ENCODE peak calls at places on chromosomes 7 and 10, in seven cellular contexts. One of them, this sample, is unnamed.

GRCh38 chr7:76225379-76225778 is 23.7 kb downstream of the SRRM3 start:
- DNase-seq in activated CD4-positive, CD25-positive, alpha-beta regulatory T cell: no peak
- DNase-seq in iris pigment epithelial cell: peak
- DNase-seq in stimulated activated CD8-positive, alpha-beta memory T cell treated with anti-CD3 and anti-CD28 coated beads, Interleukin-7, amount 100 ng/mL, for 24 hours: no peak
- DNase-seq in activated T-cell treated with anti-CD3 and anti-CD28 coated beads for 1 hour: peak
- DNase-seq in DMS153: no peak
- DNase-seq in hepatic stellate cell: peak
- DNase-seq in this sample: peak

GRCh38 chr10:78972160-78972946 is 96.4 kb upstream of the ZMIZ1 start:
- DNase-seq in activated CD4-positive, CD25-positive, alpha-beta regulatory T cell: no peak
- DNase-seq in iris pigment epithelial cell: peak
- DNase-seq in stimulated activated CD8-positive, alpha-beta memory T cell treated with anti-CD3 and anti-CD28 coated beads, Interleukin-7, amount 100 ng/mL, for 24 hours: no peak
- DNase-seq in activated T-cell treated with anti-CD3 and anti-CD28 coated beads for 1 hour: no peak
- DNase-seq in DMS153: no peak
- DNase-seq in hepatic stellate cell: peak
- DNase-seq in this sample: peak

GRCh38 chr10:46224414-46224682 is 62.4 kb upstream of the ANTXRL start:
- DNase-seq in activated CD4-positive, CD25-positive, alpha-beta regulatory T cell: no peak
- DNase-seq in iris pigment epithelial cell: no peak
- DNase-seq in stimulated activated CD8-positive, alpha-beta memory T cell treated with anti-CD3 and anti-CD28 coated beads, Interleukin-7, amount 100 ng/mL, for 24 hours: no peak
- DNase-seq in activated T-cell treated with anti-CD3 and anti-CD28 coated beads for 1 hour: no peak
- DNase-seq in DMS153: no peak
- DNase-seq in hepatic stellate cell: no peak
- DNase-seq in this sample: no peak

GRCh38 chr7:159115601-159116501 is 28.8 kb downstream of the VIPR2 start:
- DNase-seq in activated CD4-positive, CD25-positive, alpha-beta regulatory T cell: no peak
- DNase-seq in iris pigment epithelial cell: no peak
- DNase-seq in stimulated activated CD8-positive, alpha-beta memory T cell treated with anti-CD3 and anti-CD28 coated beads, Interleukin-7, amount 100 ng/mL, for 24 hours: no peak
- DNase-seq in activated T-cell treated with anti-CD3 and anti-CD28 coated beads for 1 hour: no peak
- DNase-seq in DMS153: peak
- DNase-seq in hepatic stellate cell: no peak
- DNase-seq in this sample: no peak

GRCh38 chr7:100723732-100724275 is 3.5 kb downstream of the EPO start:
- DNase-seq in activated CD4-positive, CD25-positive, alpha-beta regulatory T cell: no peak
- DNase-seq in iris pigment epithelial cell: no peak
- DNase-seq in stimulated activated CD8-positive, alpha-beta memory T cell treated with anti-CD3 and anti-CD28 coated beads, Interleukin-7, amount 100 ng/mL, for 24 hours: no peak
- DNase-seq in activated T-cell treated with anti-CD3 and anti-CD28 coated beads for 1 hour: no peak
- DNase-seq in DMS153: no peak
- DNase-seq in hepatic stellate cell: no peak
- DNase-seq in this sample: no peak

GRCh38 chr7:153657182-153657800 is 394.9 kb upstream of the DPP6 start:
- DNase-seq in activated CD4-positive, CD25-positive, alpha-beta regulatory T cell: no peak
- DNase-seq in iris pigment epithelial cell: no peak
- DNase-seq in stimulated activated CD8-positive, alpha-beta memory T cell treated with anti-CD3 and anti-CD28 coated beads, Interleukin-7, amount 100 ng/mL, for 24 hours: no peak
- DNase-seq in activated T-cell treated with anti-CD3 and anti-CD28 coated beads for 1 hour: no peak
- DNase-seq in DMS153: no peak
- DNase-seq in hepatic stellate cell: no peak
- DNase-seq in this sample: no peak

GRCh38 chr7:136303162-136303561 is 326.0 kb upstream of the MTPN start:
- DNase-seq in activated CD4-positive, CD25-positive, alpha-beta regulatory T cell: no peak
- DNase-seq in iris pigment epithelial cell: peak
- DNase-seq in stimulated activated CD8-positive, alpha-beta memory T cell treated with anti-CD3 and anti-CD28 coated beads, Interleukin-7, amount 100 ng/mL, for 24 hours: no peak
- DNase-seq in activated T-cell treated with anti-CD3 and anti-CD28 coated beads for 1 hour: no peak
- DNase-seq in DMS153: no peak
- DNase-seq in hepatic stellate cell: peak
- DNase-seq in this sample: peak

GRCh38 chr10:132011445-132011844 is 29.7 kb upstream of the BNIP3 start:
- DNase-seq in activated CD4-positive, CD25-positive, alpha-beta regulatory T cell: no peak
- DNase-seq in iris pigment epithelial cell: no peak
- DNase-seq in stimulated activated CD8-positive, alpha-beta memory T cell treated with anti-CD3 and anti-CD28 coated beads, Interleukin-7, amount 100 ng/mL, for 24 hours: no peak
- DNase-seq in activated T-cell treated with anti-CD3 and anti-CD28 coated beads for 1 hour: no peak
- DNase-seq in DMS153: no peak
- DNase-seq in hepatic stellate cell: no peak
- DNase-seq in this sample: no peak

GRCh38 chr10:12929381-12929780 is 72.1 kb downstream of the CCDC3 start:
- DNase-seq in activated CD4-positive, CD25-positive, alpha-beta regulatory T cell: no peak
- DNase-seq in iris pigment epithelial cell: no peak
- DNase-seq in stimulated activated CD8-positive, alpha-beta memory T cell treated with anti-CD3 and anti-CD28 coated beads, Interleukin-7, amount 100 ng/mL, for 24 hours: no peak
- DNase-seq in activated T-cell treated with anti-CD3 and anti-CD28 coated beads for 1 hour: no peak
- DNase-seq in DMS153: no peak
- DNase-seq in hepatic stellate cell: no peak
- DNase-seq in this sample: no peak

GRCh38 chr10:56551037-56551436 is 190.0 kb upstream of the ZWINT start:
- DNase-seq in activated CD4-positive, CD25-positive, alpha-beta regulatory T cell: no peak
- DNase-seq in iris pigment epithelial cell: no peak
- DNase-seq in stimulated activated CD8-positive, alpha-beta memory T cell treated with anti-CD3 and anti-CD28 coated beads, Interleukin-7, amount 100 ng/mL, for 24 hours: no peak
- DNase-seq in activated T-cell treated with anti-CD3 and anti-CD28 coated beads for 1 hour: no peak
- DNase-seq in DMS153: no peak
- DNase-seq in hepatic stellate cell: no peak
- DNase-seq in this sample: no peak

GRCh38 chr10:102502029-102502336 is 529 bp downstream of the ACTR1A start:
- DNase-seq in activated CD4-positive, CD25-positive, alpha-beta regulatory T cell: peak
- DNase-seq in iris pigment epithelial cell: peak
- DNase-seq in stimulated activated CD8-positive, alpha-beta memory T cell treated with anti-CD3 and anti-CD28 coated beads, Interleukin-7, amount 100 ng/mL, for 24 hours: peak
- DNase-seq in activated T-cell treated with anti-CD3 and anti-CD28 coated beads for 1 hour: peak
- DNase-seq in DMS153: peak
- DNase-seq in hepatic stellate cell: peak
- DNase-seq in this sample: peak

GRCh38 chr7:17131060-17131345 is 167.4 kb upstream of the AHR start:
- DNase-seq in activated CD4-positive, CD25-positive, alpha-beta regulatory T cell: no peak
- DNase-seq in iris pigment epithelial cell: peak
- DNase-seq in stimulated activated CD8-positive, alpha-beta memory T cell treated with anti-CD3 and anti-CD28 coated beads, Interleukin-7, amount 100 ng/mL, for 24 hours: no peak
- DNase-seq in activated T-cell treated with anti-CD3 and anti-CD28 coated beads for 1 hour: no peak
- DNase-seq in DMS153: no peak
- DNase-seq in hepatic stellate cell: no peak
- DNase-seq in this sample: peak

GRCh38 chr10:77420942-77421523 is 216.6 kb downstream of the KCNMA1 start:
- DNase-seq in activated CD4-positive, CD25-positive, alpha-beta regulatory T cell: no peak
- DNase-seq in iris pigment epithelial cell: no peak
- DNase-seq in stimulated activated CD8-positive, alpha-beta memory T cell treated with anti-CD3 and anti-CD28 coated beads, Interleukin-7, amount 100 ng/mL, for 24 hours: no peak
- DNase-seq in activated T-cell treated with anti-CD3 and anti-CD28 coated beads for 1 hour: no peak
- DNase-seq in DMS153: no peak
- DNase-seq in hepatic stellate cell: no peak
- DNase-seq in this sample: no peak

GRCh38 chr10:78685466-78686163 is 383.2 kb upstream of the ZMIZ1 start:
- DNase-seq in activated CD4-positive, CD25-positive, alpha-beta regulatory T cell: no peak
- DNase-seq in iris pigment epithelial cell: peak
- DNase-seq in stimulated activated CD8-positive, alpha-beta memory T cell treated with anti-CD3 and anti-CD28 coated beads, Interleukin-7, amount 100 ng/mL, for 24 hours: no peak
- DNase-seq in activated T-cell treated with anti-CD3 and anti-CD28 coated beads for 1 hour: no peak
- DNase-seq in DMS153: no peak
- DNase-seq in hepatic stellate cell: peak
- DNase-seq in this sample: peak

GRCh38 chr10:126787201-126787600 is 116.7 kb upstream of the C10orf90 start:
- DNase-seq in activated CD4-positive, CD25-positive, alpha-beta regulatory T cell: no peak
- DNase-seq in iris pigment epithelial cell: no peak
- DNase-seq in stimulated activated CD8-positive, alpha-beta memory T cell treated with anti-CD3 and anti-CD28 coated beads, Interleukin-7, amount 100 ng/mL, for 24 hours: no peak
- DNase-seq in activated T-cell treated with anti-CD3 and anti-CD28 coated beads for 1 hour: no peak
- DNase-seq in DMS153: no peak
- DNase-seq in hepatic stellate cell: no peak
- DNase-seq in this sample: no peak

GRCh38 chr7:92276486-92276885 is 30.7 kb downstream of the ANKIB1 start:
- DNase-seq in activated CD4-positive, CD25-positive, alpha-beta regulatory T cell: no peak
- DNase-seq in iris pigment epithelial cell: no peak
- DNase-seq in stimulated activated CD8-positive, alpha-beta memory T cell treated with anti-CD3 and anti-CD28 coated beads, Interleukin-7, amount 100 ng/mL, for 24 hours: no peak
- DNase-seq in activated T-cell treated with anti-CD3 and anti-CD28 coated beads for 1 hour: no peak
- DNase-seq in DMS153: no peak
- DNase-seq in hepatic stellate cell: no peak
- DNase-seq in this sample: no peak

GRCh38 chr10:21475393-21475792 is 50.1 kb downstream of the SKIDA1 start:
- DNase-seq in activated CD4-positive, CD25-positive, alpha-beta regulatory T cell: no peak
- DNase-seq in iris pigment epithelial cell: no peak
- DNase-seq in stimulated activated CD8-positive, alpha-beta memory T cell treated with anti-CD3 and anti-CD28 coated beads, Interleukin-7, amount 100 ng/mL, for 24 hours: no peak
- DNase-seq in activated T-cell treated with anti-CD3 and anti-CD28 coated beads for 1 hour: no peak
- DNase-seq in DMS153: no peak
- DNase-seq in hepatic stellate cell: no peak
- DNase-seq in this sample: no peak

GRCh38 chr10:7119325-7120015 is 291.4 kb downstream of the SFMBT2 start:
- DNase-seq in activated CD4-positive, CD25-positive, alpha-beta regulatory T cell: no peak
- DNase-seq in iris pigment epithelial cell: no peak
- DNase-seq in stimulated activated CD8-positive, alpha-beta memory T cell treated with anti-CD3 and anti-CD28 coated beads, Interleukin-7, amount 100 ng/mL, for 24 hours: no peak
- DNase-seq in activated T-cell treated with anti-CD3 and anti-CD28 coated beads for 1 hour: no peak
- DNase-seq in DMS153: no peak
- DNase-seq in hepatic stellate cell: no peak
- DNase-seq in this sample: no peak

GRCh38 chr10:61215276-61215675 is 237.9 kb downstream of the TMEM26 start:
- DNase-seq in activated CD4-positive, CD25-positive, alpha-beta regulatory T cell: no peak
- DNase-seq in iris pigment epithelial cell: no peak
- DNase-seq in stimulated activated CD8-positive, alpha-beta memory T cell treated with anti-CD3 and anti-CD28 coated beads, Interleukin-7, amount 100 ng/mL, for 24 hours: no peak
- DNase-seq in activated T-cell treated with anti-CD3 and anti-CD28 coated beads for 1 hour: no peak
- DNase-seq in DMS153: no peak
- DNase-seq in hepatic stellate cell: no peak
- DNase-seq in this sample: no peak

GRCh38 chr7:155363852-155364600 is 66.3 kb downstream of the INSIG1 start:
- DNase-seq in activated CD4-positive, CD25-positive, alpha-beta regulatory T cell: no peak
- DNase-seq in iris pigment epithelial cell: no peak
- DNase-seq in stimulated activated CD8-positive, alpha-beta memory T cell treated with anti-CD3 and anti-CD28 coated beads, Interleukin-7, amount 100 ng/mL, for 24 hours: no peak
- DNase-seq in activated T-cell treated with anti-CD3 and anti-CD28 coated beads for 1 hour: no peak
- DNase-seq in DMS153: no peak
- DNase-seq in hepatic stellate cell: no peak
- DNase-seq in this sample: no peak

GRCh38 chr10:32417906-32418547 is 27.9 kb upstream of the CCDC7 start:
- DNase-seq in activated CD4-positive, CD25-positive, alpha-beta regulatory T cell: no peak
- DNase-seq in iris pigment epithelial cell: peak
- DNase-seq in stimulated activated CD8-positive, alpha-beta memory T cell treated with anti-CD3 and anti-CD28 coated beads, Interleukin-7, amount 100 ng/mL, for 24 hours: no peak
- DNase-seq in activated T-cell treated with anti-CD3 and anti-CD28 coated beads for 1 hour: no peak
- DNase-seq in DMS153: no peak
- DNase-seq in hepatic stellate cell: peak
- DNase-seq in this sample: peak

GRCh38 chr10:110843031-110843430 is 28.7 kb upstream of the PDCD4 start:
- DNase-seq in activated CD4-positive, CD25-positive, alpha-beta regulatory T cell: no peak
- DNase-seq in iris pigment epithelial cell: no peak
- DNase-seq in stimulated activated CD8-positive, alpha-beta memory T cell treated with anti-CD3 and anti-CD28 coated beads, Interleukin-7, amount 100 ng/mL, for 24 hours: no peak
- DNase-seq in activated T-cell treated with anti-CD3 and anti-CD28 coated beads for 1 hour: no peak
- DNase-seq in DMS153: no peak
- DNase-seq in hepatic stellate cell: no peak
- DNase-seq in this sample: no peak

GRCh38 chr10:1011696-1012095 is 14.0 kb downstream of the IDI2 start:
- DNase-seq in activated CD4-positive, CD25-positive, alpha-beta regulatory T cell: no peak
- DNase-seq in iris pigment epithelial cell: no peak
- DNase-seq in stimulated activated CD8-positive, alpha-beta memory T cell treated with anti-CD3 and anti-CD28 coated beads, Interleukin-7, amount 100 ng/mL, for 24 hours: no peak
- DNase-seq in activated T-cell treated with anti-CD3 and anti-CD28 coated beads for 1 hour: no peak
- DNase-seq in DMS153: no peak
- DNase-seq in hepatic stellate cell: no peak
- DNase-seq in this sample: no peak

GRCh38 chr10:86085136-86085535 is 281.5 kb downstream of the GRID1 start:
- DNase-seq in activated CD4-positive, CD25-positive, alpha-beta regulatory T cell: no peak
- DNase-seq in iris pigment epithelial cell: no peak
- DNase-seq in stimulated activated CD8-positive, alpha-beta memory T cell treated with anti-CD3 and anti-CD28 coated beads, Interleukin-7, amount 100 ng/mL, for 24 hours: no peak
- DNase-seq in activated T-cell treated with anti-CD3 and anti-CD28 coated beads for 1 hour: no peak
- DNase-seq in DMS153: no peak
- DNase-seq in hepatic stellate cell: no peak
- DNase-seq in this sample: no peak